ENCODE peak calls at places on chromosomes 13 and 19, in five cellular contexts. One of them, this sample, is unnamed.

GRCh38 chr19:4059931-4060620 is 6.6 kb downstream of the ZBTB7A start:
- DNase-seq in colonic mucosa: peak
- DNase-seq in CD4-positive, alpha-beta T cell: peak
- DNase-seq in fibroblast of mammary gland: peak
- DNase-seq in astrocyte of the spinal cord: no peak
- DNase-seq in this sample: no peak

GRCh38 chr19:7522923-7523667 is 671 bp downstream of the MCOLN1 start:
- DNase-seq in colonic mucosa: no peak
- DNase-seq in astrocyte of the spinal cord: no peak
- DNase-seq in fibroblast of mammary gland: peak
- DNase-seq in CD4-positive, alpha-beta T cell: no peak
- DNase-seq in this sample: no peak

GRCh38 chr13:40190656-40191100 is 475.8 kb downstream of the FOXO1 start:
- DNase-seq in colonic mucosa: no peak
- DNase-seq in CD4-positive, alpha-beta T cell: peak
- DNase-seq in astrocyte of the spinal cord: peak
- DNase-seq in fibroblast of mammary gland: peak
- DNase-seq in this sample: no peak

GRCh38 chr13:42899266-42899665 is 92.8 kb downstream of the EPSTI1 start:
- DNase-seq in fibroblast of mammary gland: no peak
- DNase-seq in CD4-positive, alpha-beta T cell: no peak
- DNase-seq in colonic mucosa: no peak
- DNase-seq in astrocyte of the spinal cord: no peak
- DNase-seq in this sample: no peak

GRCh38 chr13:49298903-49299605 is 51.3 kb downstream of the CDADC1 start:
- DNase-seq in fibroblast of mammary gland: no peak
- DNase-seq in colonic mucosa: no peak
- DNase-seq in CD4-positive, alpha-beta T cell: no peak
- DNase-seq in astrocyte of the spinal cord: no peak
- DNase-seq in this sample: no peak

GRCh38 chr19:7267792-7268736 is 26.1 kb downstream of the INSR start:
- DNase-seq in colonic mucosa: peak
- DNase-seq in CD4-positive, alpha-beta T cell: no peak
- DNase-seq in astrocyte of the spinal cord: no peak
- DNase-seq in fibroblast of mammary gland: no peak
- DNase-seq in this sample: no peak

GRCh38 chr19:54391589-54392061 is 23.6 kb upstream of the TTYH1 start:
- DNase-seq in astrocyte of the spinal cord: no peak
- DNase-seq in colonic mucosa: no peak
- DNase-seq in fibroblast of mammary gland: no peak
- DNase-seq in CD4-positive, alpha-beta T cell: no peak
- DNase-seq in this sample: no peak

GRCh38 chr13:99403458-99403971 is 96.3 kb upstream of the GPR183 start:
- DNase-seq in CD4-positive, alpha-beta T cell: no peak
- DNase-seq in fibroblast of mammary gland: no peak
- DNase-seq in colonic mucosa: peak
- DNase-seq in astrocyte of the spinal cord: no peak
- DNase-seq in this sample: no peak

GRCh38 chr19:45464861-45465427 is 2.9 kb upstream of the FOSB start:
- DNase-seq in CD4-positive, alpha-beta T cell: no peak
- DNase-seq in fibroblast of mammary gland: no peak
- DNase-seq in astrocyte of the spinal cord: no peak
- DNase-seq in colonic mucosa: no peak
- DNase-seq in this sample: no peak

GRCh38 chr19:5170329-5170745 is 170.3 kb downstream of the PTPRS start:
- DNase-seq in astrocyte of the spinal cord: no peak
- DNase-seq in colonic mucosa: peak
- DNase-seq in CD4-positive, alpha-beta T cell: peak
- DNase-seq in fibroblast of mammary gland: no peak
- DNase-seq in this sample: peak

GRCh38 chr13:23765531-23765930 is 123.7 kb downstream of the MIPEP start:
- DNase-seq in colonic mucosa: no peak
- DNase-seq in fibroblast of mammary gland: no peak
- DNase-seq in CD4-positive, alpha-beta T cell: no peak
- DNase-seq in astrocyte of the spinal cord: no peak
- DNase-seq in this sample: no peak

DNA sequence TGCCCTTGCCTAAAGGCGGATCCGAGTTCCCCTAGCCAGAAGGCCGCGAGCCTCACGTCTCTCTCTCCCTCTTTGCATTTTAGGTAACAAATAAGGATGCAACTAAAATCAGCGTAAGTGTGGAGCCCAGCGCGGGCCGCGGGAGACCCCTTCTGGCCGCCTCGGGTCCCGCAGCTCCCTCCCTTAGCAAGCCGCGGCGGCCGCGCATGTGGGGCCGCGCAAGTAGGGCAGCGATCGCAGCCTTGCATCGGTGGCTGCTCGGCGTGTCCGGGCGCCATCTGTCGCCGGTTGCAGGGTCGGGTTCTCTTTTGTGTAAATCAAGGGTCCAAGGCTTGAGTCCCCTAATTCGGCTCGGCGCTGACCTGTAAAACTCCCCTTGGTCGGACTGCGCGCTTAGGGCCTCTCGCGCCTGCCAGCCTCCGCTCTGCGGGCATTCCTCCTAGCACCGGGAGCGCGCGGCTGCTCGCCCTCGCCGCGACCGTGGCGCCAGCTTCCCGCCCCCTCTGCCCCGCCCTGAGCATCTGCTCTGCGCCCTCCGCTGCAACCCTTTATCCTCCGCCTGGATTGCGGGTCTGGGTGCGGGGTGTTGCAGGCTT is 2.7 kb downstream of the VSTM2B start:
- DNase-seq in fibroblast of mammary gland: peak
- DNase-seq in colonic mucosa: peak
- DNase-seq in CD4-positive, alpha-beta T cell: peak
- DNase-seq in astrocyte of the spinal cord: peak
- DNase-seq in this sample: no peak
- TF ChIP-seq CTCF in fibroblast of mammary gland: peak
- TF ChIP-seq CTCF in colonic mucosa: peak
- TF ChIP-seq CTCF in CD4-positive, alpha-beta T cell: peak
- TF ChIP-seq CTCF in astrocyte of the spinal cord: peak
- TF ChIP-seq CTCF in this sample: no peak

DNA sequence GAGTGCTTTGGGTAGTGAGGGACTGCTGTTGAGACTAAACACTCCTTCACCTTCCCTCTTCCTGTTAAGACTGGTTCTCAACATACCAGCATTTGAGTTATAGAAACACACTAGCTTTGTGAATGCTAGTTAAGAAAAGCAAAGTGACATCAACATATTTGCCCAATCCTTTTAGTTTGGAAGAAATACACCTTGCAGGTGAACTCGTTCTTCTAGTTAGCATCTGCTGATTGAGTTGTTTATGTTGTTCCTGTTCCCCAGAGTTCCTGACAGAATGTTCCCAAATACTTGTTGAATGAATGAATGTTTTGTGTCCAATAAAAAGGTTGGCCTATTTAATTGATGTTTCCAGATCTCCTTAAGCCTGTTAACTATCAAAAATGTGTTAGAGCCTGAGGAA is 7.1 kb downstream of the LMO7 start:
- DNase-seq in astrocyte of the spinal cord: no peak
- DNase-seq in colonic mucosa: no peak
- DNase-seq in CD4-positive, alpha-beta T cell: no peak
- DNase-seq in fibroblast of mammary gland: no peak
- DNase-seq in this sample: no peak
- TF ChIP-seq CTCF in astrocyte of the spinal cord: no peak
- TF ChIP-seq CTCF in colonic mucosa: no peak
- TF ChIP-seq CTCF in CD4-positive, alpha-beta T cell: no peak
- TF ChIP-seq CTCF in fibroblast of mammary gland: no peak
- TF ChIP-seq CTCF in this sample: no peak

GRCh38 chr19:48123907-48124675 is 13.5 kb upstream of the PLA2G4C start:
- DNase-seq in fibroblast of mammary gland: peak
- DNase-seq in colonic mucosa: no peak
- DNase-seq in CD4-positive, alpha-beta T cell: no peak
- DNase-seq in astrocyte of the spinal cord: peak
- DNase-seq in this sample: no peak
- TF ChIP-seq CTCF in fibroblast of mammary gland: peak
- TF ChIP-seq CTCF in colonic mucosa: no peak
- TF ChIP-seq CTCF in CD4-positive, alpha-beta T cell: no peak
- TF ChIP-seq CTCF in astrocyte of the spinal cord: peak
- TF ChIP-seq CTCF in this sample: no peak

GRCh38 chr13:51330741-51331140 is 8.8 kb upstream of the SERPINE3 start:
- DNase-seq in CD4-positive, alpha-beta T cell: no peak
- DNase-seq in astrocyte of the spinal cord: peak
- DNase-seq in colonic mucosa: no peak
- DNase-seq in fibroblast of mammary gland: peak
- DNase-seq in this sample: no peak
- TF ChIP-seq CTCF in CD4-positive, alpha-beta T cell: no peak
- TF ChIP-seq CTCF in astrocyte of the spinal cord: no peak
- TF ChIP-seq CTCF in colonic mucosa: no peak
- TF ChIP-seq CTCF in fibroblast of mammary gland: no peak
- TF ChIP-seq CTCF in this sample: no peak

DNA sequence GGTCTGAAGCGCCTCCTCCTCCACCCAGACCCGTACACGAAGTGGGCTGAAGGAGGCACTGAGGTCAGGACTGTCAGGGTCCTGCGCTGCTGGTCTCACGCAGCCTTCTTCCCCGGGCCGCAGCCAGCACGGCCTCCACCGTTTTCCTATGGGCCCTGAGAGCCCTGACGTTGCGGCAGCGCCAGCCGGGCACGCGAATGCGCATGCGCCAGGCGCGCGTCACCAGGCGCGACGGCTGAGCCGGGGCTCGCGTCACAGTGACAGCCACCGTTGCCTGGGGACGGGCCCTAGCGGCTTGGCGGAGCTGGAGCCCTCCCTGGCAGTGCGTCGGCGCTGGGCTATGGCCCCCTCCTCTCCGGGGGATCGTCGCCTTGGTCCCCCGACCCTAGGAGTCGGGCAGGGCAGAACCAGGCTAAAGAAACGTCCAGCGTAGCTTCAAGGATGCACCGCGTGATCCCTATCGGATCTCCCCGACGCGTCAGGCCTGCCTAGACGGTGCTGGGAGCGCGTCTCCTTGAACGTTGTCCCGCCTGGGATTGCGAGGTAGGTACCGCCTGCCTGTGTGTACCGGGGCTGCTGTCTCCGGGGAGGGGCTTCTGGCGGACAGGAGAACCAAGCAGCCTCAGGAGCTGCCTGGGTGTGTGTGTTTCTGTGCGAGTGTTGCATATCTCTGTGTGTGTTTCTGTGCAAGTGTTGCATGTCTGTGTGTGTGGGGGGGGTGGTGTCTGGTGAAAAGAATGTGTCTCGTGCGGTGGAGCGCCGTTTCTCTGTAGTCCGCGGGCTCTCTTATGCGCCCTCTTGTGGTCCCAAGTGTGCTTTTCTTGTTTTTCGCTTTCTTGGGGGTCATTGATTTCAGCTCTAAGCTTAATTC is 43.2 kb downstream of the ZNF571 start:
- DNase-seq in colonic mucosa: peak
- DNase-seq in astrocyte of the spinal cord: peak
- DNase-seq in CD4-positive, alpha-beta T cell: peak
- DNase-seq in fibroblast of mammary gland: peak
- DNase-seq in this sample: peak
- TF ChIP-seq CTCF in colonic mucosa: no peak
- TF ChIP-seq CTCF in astrocyte of the spinal cord: peak
- TF ChIP-seq CTCF in CD4-positive, alpha-beta T cell: peak
- TF ChIP-seq CTCF in fibroblast of mammary gland: peak
- TF ChIP-seq CTCF in this sample: no peak

GRCh38 chr19:1568320-1569019 is at the start of gene MEX3D:
- DNase-seq in colonic mucosa: peak
- DNase-seq in astrocyte of the spinal cord: peak
- DNase-seq in CD4-positive, alpha-beta T cell: peak
- DNase-seq in fibroblast of mammary gland: peak
- DNase-seq in this sample: peak

GRCh38 chr19:1563251-1563650 is 4.9 kb downstream of the MEX3D start:
- DNase-seq in fibroblast of mammary gland: no peak
- DNase-seq in colonic mucosa: no peak
- DNase-seq in CD4-positive, alpha-beta T cell: no peak
- DNase-seq in astrocyte of the spinal cord: no peak
- DNase-seq in this sample: no peak

GRCh38 chr19:1567848-1568227 is 287 bp downstream of the MEX3D start:
- DNase-seq in CD4-positive, alpha-beta T cell: no peak
- DNase-seq in fibroblast of mammary gland: no peak
- DNase-seq in colonic mucosa: no peak
- DNase-seq in astrocyte of the spinal cord: no peak
- DNase-seq in this sample: no peak

GRCh38 chr19:1567116-1567847 is 843 bp downstream of the MEX3D start:
- DNase-seq in fibroblast of mammary gland: no peak
- DNase-seq in CD4-positive, alpha-beta T cell: no peak
- DNase-seq in astrocyte of the spinal cord: peak
- DNase-seq in colonic mucosa: peak
- DNase-seq in this sample: peak

GRCh38 chr19:1566392-1567115 is 1.6 kb downstream of the MEX3D start:
- DNase-seq in colonic mucosa: peak
- DNase-seq in astrocyte of the spinal cord: peak
- DNase-seq in CD4-positive, alpha-beta T cell: no peak
- DNase-seq in fibroblast of mammary gland: peak
- DNase-seq in this sample: no peak
- TF ChIP-seq CTCF in colonic mucosa: no peak
- TF ChIP-seq CTCF in astrocyte of the spinal cord: no peak
- TF ChIP-seq CTCF in CD4-positive, alpha-beta T cell: no peak
- TF ChIP-seq CTCF in fibroblast of mammary gland: no peak
- TF ChIP-seq CTCF in this sample: no peak

This sample was measured in activated B cell treated with CpG ODN at 0.5 μM for 24 hours.